ENCODE peak calls at places on chromosomes 5 and 9, in eight cellular contexts. C is AG08395; M is CD8-positive, alpha-beta memory T cell; A is naive thymus-derived CD8-positive, alpha-beta T cell; Y is BE2C; I is activated CD4-positive, alpha-beta T cell treated with anti-CD3 and anti-CD28 coated beads, Interleukin-2, amount 10 ng/mL, durations not matched to agents 24 days and 14 days; W is iPS-NIHi11; S is erythroblast. Q is an unnamed sample.

GRCh38 chr5:15821506-15821905 is 321.5 kb downstream of the FBXL7 start:
- DNase-seq in C (peak; percentile 58), M (no peak), A (no peak), Y (no peak), I (no peak), W (no peak), S (no peak), Q (no peak)

GRCh38 chr9:99680191-99680590 is 141.5 kb upstream of the NR4A3 start:
- DNase-seq in C (peak; percentile 33), M (no peak), A (no peak), Y (no peak), I (peak; percentile 7), W (no peak), S (no peak), Q (no peak)

GRCh38 chr5:74112372-74112875 is 486.4 kb downstream of the ARHGEF28 start:
- DNase-seq in C (no peak), M (no peak), A (no peak), Y (no peak), I (no peak), W (no peak), S (no peak), Q (no peak)

GRCh38 chr5:24110019-24110615 is 534.7 kb downstream of the CDH10 start:
- DNase-seq in C (peak; percentile 18), M (no peak), A (no peak), Y (no peak), I (no peak), W (peak; percentile 27), S (no peak), Q (no peak)

GRCh38 chr5:1125030-1125357 is 13.1 kb upstream of the SLC12A7 start:
- DNase-seq in C (no peak), M (no peak), A (no peak), Y (peak; percentile 93), I (no peak), W (no peak), S (no peak), Q (no peak)

GRCh38 chr5:153965102-153965645 is 73.5 kb downstream of the FAM114A2 start:
- DNase-seq in C (peak; percentile 82), M (peak; percentile 26), A (peak; percentile 12), Y (peak; percentile 55), I (peak; percentile 83), W (peak; percentile 87), S (peak; percentile 48), Q (peak; percentile 32)

GRCh38 chr5:102835715-102836114 is 80.6 kb downstream of the PAM start:
- DNase-seq in C (no peak), M (no peak), A (no peak), Y (no peak), I (no peak), W (no peak), S (no peak), Q (no peak)

GRCh38 chr5:42719034-42719433 is 37.6 kb upstream of the CCDC152 start:
- DNase-seq in C (no peak), M (no peak), A (no peak), Y (no peak), I (peak; percentile 58), W (no peak), S (no peak), Q (no peak)

GRCh38 chr5:159912033-159912800 is 4.1 kb upstream of the ADRA1B start:
- DNase-seq in C (peak; percentile 73), M (no peak), A (no peak), Y (no peak), I (no peak), W (no peak), S (no peak), Q (no peak)

GRCh38 chr5:66475731-66476130 is 120.5 kb upstream of the MAST4 start:
- DNase-seq in C (no peak), M (no peak), A (no peak), Y (no peak), I (no peak), W (no peak), S (no peak), Q (no peak)

GRCh38 chr5:57441557-57441956 is 41.1 kb downstream of the ACTBL2 start:
- DNase-seq in C (peak; percentile 91), M (no peak), A (no peak), Y (peak; percentile 56), I (no peak), W (no peak), S (no peak), Q (no peak)

GRCh38 chr9:130668694-130669093 is 4.3 kb downstream of the PRDM12 start:
- DNase-seq in C (no peak), M (no peak), A (no peak), Y (no peak), I (no peak), W (no peak), S (no peak), Q (no peak)

GRCh38 chr9:77177894-77178794 is 810 bp downstream of the VPS13A start:
- DNase-seq in C (peak; percentile 38), M (peak; percentile 52), A (peak; percentile 54), Y (peak; percentile 54), I (peak; percentile 87), W (peak; percentile 45), S (peak; percentile 70), Q (no peak)

GRCh38 chr9:6567140-6567591 is 78.4 kb downstream of the GLDC start:
- DNase-seq in C (peak; percentile 66), M (no peak), A (no peak), Y (no peak), I (peak; percentile 74), W (no peak), S (peak; percentile 14), Q (peak; percentile 92)

GRCh38 chr9:105413486-105414068 is 34.3 kb upstream of the FSD1L start:
- DNase-seq in C (peak; percentile 57), M (no peak), A (no peak), Y (peak; percentile 21), I (no peak), W (peak; percentile 43), S (no peak), Q (peak; percentile 33)

GRCh38 chr5:172385661-172386187 is 68.6 kb downstream of the SH3PXD2B start:
- DNase-seq in C (no peak), M (no peak), A (no peak), Y (no peak), I (no peak), W (no peak), S (no peak), Q (no peak)

GRCh38 chr9:107784235-107784958 is 294.8 kb upstream of the KLF4 start:
- DNase-seq in C (peak; percentile 83), M (no peak), A (no peak), Y (no peak), I (no peak), W (peak; percentile 15), S (peak; percentile 95), Q (peak; percentile 15)

GRCh38 chr5:158406884-158407790 is 548.2 kb upstream of the CLINT1 start:
- DNase-seq in C (peak; percentile 62), M (no peak), A (no peak), Y (no peak), I (no peak), W (no peak), S (no peak), Q (no peak)

GRCh38 chr9:123070210-123070609 is 36.7 kb downstream of the GPR21 start:
- DNase-seq in C (no peak), M (no peak), A (no peak), Y (no peak), I (no peak), W (no peak), S (no peak), Q (no peak)

GRCh38 chr5:120942551-120942950 is 478.5 kb downstream of the PRR16 start:
- DNase-seq in C (no peak), M (no peak), A (no peak), Y (no peak), I (no peak), W (no peak), S (no peak), Q (no peak)

GRCh38 chr9:135664801-135665794 is 2.0 kb downstream of the LCN9 start:
- DNase-seq in C (no peak), M (no peak), A (no peak), Y (no peak), I (no peak), W (peak; percentile 5), S (no peak), Q (no peak)

GRCh38 chr5:100802188-100802587 is 100.9 kb downstream of the ST8SIA4 start:
- DNase-seq in C (no peak), M (no peak), A (no peak), Y (no peak), I (no peak), W (no peak), S (no peak), Q (no peak)

GRCh38 chr5:172772112-172772906 is 1.3 kb upstream of the DUSP1 start:
- DNase-seq in C (peak; percentile 82), M (peak; percentile 94), A (peak; percentile 94), Y (peak; percentile 84), I (peak; percentile 95), W (peak; percentile 86), S (peak; percentile 94), Q (no peak)

GRCh38 chr9:36046923-36047322 is 10.2 kb downstream of the RECK start:
- DNase-seq in C (no peak), M (no peak), A (no peak), Y (no peak), I (no peak), W (no peak), S (no peak), Q (no peak)

Q was measured in HCT116.